ENCODE peak calls at places on chromosomes 12 and 14, in four cellular contexts. M is renal cortical epithelial cell, Y is right cardiac atrium, N is COR-L47. K is an unnamed sample.

GRCh38 chr12:124390442-124391116 is 95.7 kb downstream of the RFLNA start:
- DNase-seq in N (no peak), M (peak; percentile 73), Y (peak; percentile 87), K (no peak)

GRCh38 chr12:106108187-106108816 is 30.5 kb downstream of the NUAK1 start:
- DNase-seq in N (no peak), Y (no peak), M (peak; percentile 76), K (no peak)

GRCh38 chr14:67358914-67359313 is 690 bp downstream of the ATP6V1D start:
- DNase-seq in M (no peak), Y (no peak), N (peak; percentile 27), K (no peak)

GRCh38 chr12:78194448-78194847 is 363.8 kb downstream of the NAV3 start:
- DNase-seq in N (no peak), Y (no peak), M (peak; percentile 91), K (no peak)

GRCh38 chr14:102711207-102711606 is 66.0 kb upstream of the TRAF3 start:
- DNase-seq in N (no peak), Y (no peak), M (no peak), K (no peak)

GRCh38 chr12:77402726-77403125 is 337.4 kb upstream of the E2F7 start:
- DNase-seq in Y (no peak), N (peak; percentile 79), M (peak; percentile 24), K (no peak)

GRCh38 chr12:101570022-101570421 is 24.7 kb upstream of the MYBPC1 start:
- DNase-seq in M (peak; percentile 52), N (peak; percentile 1), Y (no peak), K (no peak)

GRCh38 chr12:58148405-58148804 is 207.0 kb downstream of the ATP23 start:
- DNase-seq in Y (no peak), N (no peak), M (peak; percentile 65), K (no peak)

GRCh38 chr12:14240873-14241220 is 124.6 kb upstream of the ATF7IP start:
- DNase-seq in Y (no peak), M (no peak), N (no peak), K (no peak)

GRCh38 chr12:69027411-69027811 is 94.4 kb upstream of the CPM start:
- DNase-seq in M (peak; percentile 73), Y (no peak), N (no peak), K (no peak)

GRCh38 chr12:130933269-130933995 is 20.3 kb upstream of the ADGRD1 start:
- DNase-seq in M (no peak), Y (peak; percentile 70), N (no peak), K (no peak)

GRCh38 chr12:71661977-71662522 is 1.6 kb downstream of the ZFC3H1 start:
- DNase-seq in M (peak; percentile 13), N (no peak), Y (no peak), K (no peak)

GRCh38 chr14:74204481-74204880 is 34.8 kb upstream of the VSX2 start:
- DNase-seq in N (no peak), M (no peak), Y (no peak), K (no peak)

GRCh38 chr14:76181546-76181945 is 29.8 kb downstream of the GPATCH2L start:
- DNase-seq in Y (no peak), N (no peak), M (no peak), K (no peak)

GRCh38 chr14:91377700-91378652 is 39.6 kb downstream of the CCDC88C start:
- DNase-seq in Y (peak; percentile 17), M (no peak), N (no peak), K (peak; percentile 49)

GRCh38 chr14:65501328-65501727 is 88.8 kb downstream of the FUT8 start:
- DNase-seq in N (no peak), M (no peak), Y (no peak), K (no peak)

GRCh38 chr14:68168460-68169109 is 349.0 kb downstream of the RAD51B start:
- DNase-seq in Y (no peak), M (no peak), N (no peak), K (no peak)

GRCh38 chr14:100392266-100392850 is 69.2 kb downstream of the SLC25A47 start:
- DNase-seq in M (no peak), N (no peak), Y (no peak), K (no peak)

GRCh38 chr12:56142184-56142784 is 10.1 kb upstream of the MYL6B start:
- DNase-seq in M (no peak), Y (peak; percentile 42), N (no peak), K (no peak)

GRCh38 chr12:123998960-123999359 is 25.9 kb downstream of the ZNF664 start:
- DNase-seq in N (no peak), M (no peak), Y (no peak), K (no peak)

GRCh38 chr12:39354955-39355354 is 88.0 kb downstream of the KIF21A start:
- DNase-seq in M (peak; percentile 28), Y (no peak), N (no peak), K (no peak)

GRCh38 chr14:81169711-81170103 is 51.1 kb downstream of the GTF2A1 start:
- DNase-seq in Y (peak; percentile 89), M (no peak), N (no peak), K (no peak)

GRCh38 chr12:6376079-6376941 is 947 bp upstream of the SCNN1A start:
- DNase-seq in N (no peak), M (peak; percentile 85), Y (peak; percentile 77), K (no peak)